ENCODE peak calls at places on chromosomes 5 and 9, in nine cellular contexts. P is uterus, M is K562, S is transverse colon, N is ovary, Q is HCT116, T is HepG2, W is body of pancreas, O is esophagus muscularis mucosa. Z is an unnamed sample.

GRCh38 chr9:135693265-135693664 is 6.0 kb downstream of the SOHLH1 start:
- DNase-seq in P (no peak), M (no peak), S (no peak), N (no peak), Q (no peak), T (no peak), W (no peak), O (no peak), Z (no peak)

GRCh38 chr5:118371973-118372650 is 616.2 kb downstream of the DTWD2 start:
- DNase-seq in P (no peak), M (no peak), S (no peak), N (peak; percentile 37), Q (no peak), T (no peak), W (no peak), O (no peak), Z (no peak)

GRCh38 chr9:79764377-79764776 is 192.6 kb downstream of the TLE4 start:
- DNase-seq in P (peak; percentile 57), M (no peak), S (peak; percentile 38), N (peak; percentile 40), Q (no peak), T (no peak), W (peak; percentile 34), O (no peak), Z (no peak)

GRCh38 chr9:36396985-36397384 is 3.1 kb downstream of the RNF38 start:
- DNase-seq in P (no peak), M (no peak), S (no peak), N (no peak), Q (no peak), T (no peak), W (no peak), O (no peak), Z (no peak)

GRCh38 chr9:33244150-33244784 is 4.3 kb downstream of the SPINK4 start:
- DNase-seq in P (no peak), M (no peak), S (no peak), N (no peak), Q (no peak), T (peak; percentile 34), W (no peak), O (peak; percentile 79), Z (no peak)

GRCh38 chr9:5364294-5364990 is 24.8 kb upstream of the RLN1 start:
- DNase-seq in P (no peak), M (no peak), S (no peak), N (no peak), Q (no peak), T (no peak), W (no peak), O (no peak), Z (no peak)

GRCh38 chr5:167248262-167248661 is 1043.2 kb upstream of the WWC1 start:
- DNase-seq in P (no peak), M (no peak), S (no peak), N (no peak), Q (no peak), T (no peak), W (no peak), O (no peak), Z (no peak)

GRCh38 chr9:89879711-89880110 is 274.9 kb downstream of the GADD45G start:
- DNase-seq in P (peak; percentile 30), M (no peak), S (no peak), N (peak; percentile 9), Q (no peak), T (no peak), W (no peak), O (peak; percentile 93), Z (no peak)

GRCh38 chr5:34535944-34536628 is 120.0 kb upstream of the RAI14 start:
- DNase-seq in P (no peak), M (no peak), S (no peak), N (no peak), Q (no peak), T (no peak), W (no peak), O (no peak), Z (no peak)

GRCh38 chr9:129245276-129245675 is 67.2 kb upstream of the IER5L start:
- DNase-seq in P (no peak), M (no peak), S (no peak), N (no peak), Q (no peak), T (no peak), W (no peak), O (no peak), Z (no peak)

GRCh38 chr9:7108956-7109355 is 351.2 kb downstream of the KDM4C start:
- DNase-seq in P (no peak), M (no peak), S (no peak), N (no peak), Q (no peak), T (no peak), W (no peak), O (no peak), Z (no peak)

DNA sequence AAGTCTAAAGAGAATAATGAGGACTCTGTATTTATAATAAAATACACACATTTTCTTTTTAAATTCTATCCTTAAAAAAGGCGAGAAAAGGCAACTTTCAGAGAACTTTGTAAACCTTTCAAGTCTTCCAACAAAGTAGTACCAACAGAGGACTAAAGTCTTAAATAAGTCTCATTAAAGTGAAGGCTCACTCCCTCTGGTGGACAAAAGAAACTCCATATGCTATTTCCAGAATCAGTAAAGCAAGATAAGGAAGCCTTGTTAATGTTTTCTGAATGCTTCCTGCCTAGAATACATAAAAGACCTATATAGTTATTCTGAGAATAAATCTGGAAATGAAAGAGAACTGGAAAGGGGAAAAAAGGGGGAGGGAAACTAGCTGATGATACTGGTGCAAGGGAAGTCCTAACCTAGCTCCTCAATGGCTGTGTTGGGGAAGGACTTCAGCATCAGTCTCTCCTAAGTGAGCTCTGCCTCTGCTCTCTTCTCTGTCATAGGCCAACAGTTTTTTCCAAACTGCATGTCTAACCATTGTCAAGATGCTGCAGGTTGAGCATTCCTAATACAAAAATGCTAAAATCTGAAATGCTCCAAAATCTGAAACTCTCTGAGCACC is 7.2 kb downstream of the HMGCS1 start:
- DNase-seq in P (no peak), M (peak; percentile 41), S (no peak), N (no peak), Q (peak; percentile 41), T (peak; percentile 70), W (peak; percentile 54), O (no peak), Z (no peak)
- H3K4me1 ChIP-seq in P (no peaks in the 10 kb centered on the region), M (peaks cover 11% of the 10 kb centered on the region), S (no peaks in the 10 kb centered on the region), N (peaks cover 7% of the 10 kb centered on the region), Q (no peaks in the 10 kb centered on the region), T (peaks cover 84% of the 10 kb centered on the region), W (peaks cover 39% of the 10 kb centered on the region), O (peaks cover 28% of the 10 kb centered on the region), Z (peaks cover 91% of the 10 kb centered on the region)

GRCh38 chr5:180071418-180072255 is at the start of gene RNF130:
- DNase-seq in P (peak; percentile 91), M (peak; percentile 96), S (peak; percentile 95), N (peak; percentile 95), Q (peak; percentile 77), T (peak; percentile 80), W (peak; percentile 95), O (peak; percentile 95), Z (peak; percentile 43)
- TF ChIP-seq POLR2A in P (peak; percentile 76), M (peak; percentile 86), S (peak; percentile 83), N (peak; percentile 58), Q (peak; percentile 45), T (peak; percentile 79), W (peak; percentile 77), O (peak; percentile 31), Z (no peak)

GRCh38 chr9:113388833-113389232 is 12.0 kb upstream of the HDHD3 start:
- DNase-seq in P (no peak), M (no peak), S (peak; percentile 62), N (no peak), Q (no peak), T (no peak), W (peak; percentile 88), O (peak; percentile 81), Z (no peak)

GRCh38 chr9:113387560-113388230 is 10.9 kb upstream of the HDHD3 start:
- DNase-seq in P (no peak), M (no peak), S (peak; percentile 73), N (no peak), Q (no peak), T (peak; percentile 91), W (peak; percentile 84), O (no peak), Z (no peak)

GRCh38 chr9:113390192-113390960 is 10.7 kb downstream of the ALAD start:
- DNase-seq in P (no peak), M (no peak), S (no peak), N (no peak), Q (no peak), T (no peak), W (no peak), O (peak; percentile 57), Z (no peak)

GRCh38 chr9:113391917-113392316 is 9.2 kb downstream of the ALAD start:
- DNase-seq in P (no peak), M (no peak), S (no peak), N (no peak), Q (no peak), T (no peak), W (no peak), O (no peak), Z (no peak)

DNA sequence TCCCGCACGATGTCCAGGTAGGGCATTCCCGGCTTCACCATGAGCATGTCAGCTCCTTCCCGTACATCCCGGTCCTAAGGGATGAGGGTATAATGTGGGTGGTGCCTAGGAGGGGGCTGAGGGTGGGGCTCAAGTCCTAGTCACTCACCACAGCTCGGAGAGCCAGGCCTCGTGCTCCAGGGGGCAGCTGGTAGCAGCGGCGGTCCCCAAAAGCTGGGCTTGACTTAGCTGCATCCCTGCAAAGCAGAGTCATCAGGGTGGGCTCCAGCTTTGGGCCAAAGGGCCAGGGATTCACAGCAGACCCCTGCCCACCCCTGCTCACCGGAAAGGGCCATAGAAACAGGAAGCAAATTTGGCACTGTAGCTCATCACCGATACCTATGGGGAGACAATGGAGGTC is 11.6 kb downstream of the ALAD start:
- DNase-seq in P (no peak), M (no peak), S (no peak), N (no peak), Q (no peak), T (no peak), W (no peak), O (no peak), Z (no peak)
- H3K4me1 ChIP-seq in P (no peaks in the 10 kb centered on the region), M (peaks cover 8% of the 10 kb centered on the region), S (peaks cover 8% of the 10 kb centered on the region), N (no peaks in the 10 kb centered on the region), Q (no peaks in the 10 kb centered on the region), T (peaks cover 86% of the 10 kb centered on the region), W (peaks cover 56% of the 10 kb centered on the region), O (no peaks in the 10 kb centered on the region), Z (no peaks in the 10 kb centered on the region)

GRCh38 chr9:98226516-98226915 is 28.9 kb downstream of the TBC1D2 start:
- DNase-seq in P (no peak), M (no peak), S (no peak), N (no peak), Q (no peak), T (peak; percentile 76), W (no peak), O (no peak), Z (no peak)

GRCh38 chr9:98220911-98221310 is 28.5 kb upstream of the CORO2A start:
- DNase-seq in P (no peak), M (no peak), S (no peak), N (no peak), Q (no peak), T (no peak), W (no peak), O (no peak), Z (no peak)

GRCh38 chr9:98219794-98220370 is 27.4 kb upstream of the CORO2A start:
- DNase-seq in P (no peak), M (no peak), S (no peak), N (no peak), Q (no peak), T (no peak), W (no peak), O (no peak), Z (no peak)

GRCh38 chr9:98225015-98225442 is 30.4 kb downstream of the TBC1D2 start:
- DNase-seq in P (no peak), M (peak; percentile 98), S (peak; percentile 51), N (no peak), Q (no peak), T (no peak), W (no peak), O (no peak), Z (no peak)

GRCh38 chr9:98222885-98223640 is 30.6 kb upstream of the CORO2A start:
- DNase-seq in P (no peak), M (no peak), S (no peak), N (no peak), Q (peak; percentile 54), T (peak; percentile 81), W (peak; percentile 27), O (no peak), Z (no peak)
- TF ChIP-seq POLR2A in P (no peak), M (no peak), S (no peak), N (no peak), Q (no peak), T (no peak), W (no peak), O (no peak), Z (no peak)

Z was measured in esophagus squamous epithelium.